ENCODE peak calls at places on chromosome 20, in four cellular contexts. M, Y, E and D are unnamed samples.

GRCh38 chr20:54382419-54382818 is 93.0 kb upstream of the DOK5 start:
- DNase-seq in E (no peak), M (no peak), Y (no peak), D (no peak)

GRCh38 chr20:62733250-62733842 is 24.7 kb downstream of the NTSR1 start:
- DNase-seq in Y (no peak), M (no peak), E (no peak), D (no peak)

GRCh38 chr20:10217517-10218410 is 866 bp upstream of the SNAP25 start:
- DNase-seq in E (peak; percentile 94), M (peak; percentile 47), Y (peak; percentile 91), D (no peak)

GRCh38 chr20:50930139-50931047 is 844 bp downstream of the ADNP start:
- DNase-seq in M (peak; percentile 36), Y (no peak), E (peak; percentile 9), D (peak; percentile 91)

GRCh38 chr20:23641936-23642751 is 4.4 kb upstream of the CST3 start:
- DNase-seq in E (no peak), Y (peak; percentile 45), M (peak; percentile 79), D (no peak)

GRCh38 chr20:50144362-50144761 is 9.2 kb downstream of the PEDS1 start:
- DNase-seq in E (peak; percentile 89), M (peak; percentile 89), Y (no peak), D (no peak)

GRCh38 chr20:44495257-44495656 is 19.6 kb downstream of the TTPAL start:
- DNase-seq in Y (no peak), M (no peak), E (peak; percentile 78), D (no peak)

GRCh38 chr20:50717974-50718761 is 13.2 kb upstream of the PARD6B start:
- DNase-seq in E (peak; percentile 40), Y (no peak), M (no peak), D (no peak)

GRCh38 chr20:32534661-32535240 is 50.4 kb downstream of the NOL4L start:
- DNase-seq in Y (no peak), E (no peak), M (no peak), D (no peak)

GRCh38 chr20:62651285-62652021 is 9.2 kb downstream of the SLCO4A1 start:
- DNase-seq in E (no peak), M (peak; percentile 88), Y (peak; percentile 64), D (peak; percentile 92)

GRCh38 chr20:23205656-23206055 is 119.5 kb upstream of the CD93 start:
- DNase-seq in M (peak; percentile 34), Y (peak; percentile 65), E (no peak), D (no peak)

GRCh38 chr20:6651016-6651415 is 116.5 kb upstream of the BMP2 start:
- DNase-seq in Y (no peak), E (no peak), M (peak; percentile 87), D (no peak)

GRCh38 chr20:33443006-33443511 is 504 bp downstream of the SNTA1 start:
- DNase-seq in M (no peak), E (no peak), Y (no peak), D (peak; percentile 88)

GRCh38 chr20:61378694-61379093 is 126.6 kb downstream of the CDH4 start:
- DNase-seq in M (no peak), Y (no peak), E (no peak), D (no peak)

GRCh38 chr20:7775072-7775471 is 165.2 kb downstream of the HAO1 start:
- DNase-seq in Y (no peak), E (no peak), M (no peak), D (no peak)

GRCh38 chr20:4999788-5000187 is 1.5 kb downstream of the SLC23A2 start:
- DNase-seq in M (no peak), E (no peak), Y (no peak), D (no peak)

GRCh38 chr20:14264869-14265268 is 72.5 kb downstream of the FLRT3 start:
- DNase-seq in E (peak; percentile 38), Y (no peak), M (no peak), D (no peak)

GRCh38 chr20:58309607-58310290 is at the start of gene RAB22A:
- DNase-seq in E (peak; percentile 83), M (peak; percentile 85), Y (peak; percentile 87), D (peak; percentile 97)
- TF ChIP-seq POLR2A in E (peak; percentile 95), M (peak; percentile 93), Y (peak; percentile 19), D (no peak)

GRCh38 chr20:52497731-52498130 is 306.2 kb upstream of the ZFP64 start:
- DNase-seq in M (no peak), Y (no peak), E (no peak), D (no peak)

GRCh38 chr20:52494244-52494643 is 302.7 kb upstream of the ZFP64 start:
- DNase-seq in M (peak; percentile 70), Y (no peak), E (peak; percentile 10), D (no peak)

GRCh38 chr20:52496191-52496590 is 304.6 kb upstream of the ZFP64 start:
- DNase-seq in Y (no peak), M (no peak), E (no peak), D (no peak)

GRCh38 chr20:52490715-52491430 is 299.3 kb upstream of the ZFP64 start:
- DNase-seq in M (no peak), E (peak; percentile 42), Y (no peak), D (no peak)

DNA sequence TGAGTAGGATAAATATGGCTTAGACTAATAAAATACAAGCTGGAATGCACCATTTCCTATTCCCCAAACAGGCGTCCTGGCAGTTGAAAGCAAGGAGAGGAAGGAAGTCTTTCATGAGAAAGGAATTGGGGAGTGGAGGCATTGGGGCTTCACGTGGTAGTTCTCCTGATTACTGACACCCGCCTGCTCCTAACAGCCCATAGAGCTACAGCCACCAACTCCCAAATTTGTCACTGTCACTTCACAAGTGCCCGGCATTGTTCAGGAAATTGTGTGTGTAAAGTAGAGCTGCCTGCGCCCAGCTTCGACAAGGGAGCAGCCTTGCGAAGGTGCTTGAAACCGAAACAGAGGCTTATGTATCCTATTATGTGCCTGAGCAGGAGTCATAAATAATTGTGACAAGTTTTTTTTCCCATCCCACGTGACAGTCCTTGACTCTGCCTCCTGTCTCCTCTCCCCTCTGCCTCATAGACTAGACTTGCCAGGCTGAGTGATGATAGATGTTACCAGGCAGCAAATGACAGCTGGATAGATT is 301.7 kb upstream of the ZFP64 start:
- DNase-seq in E (no peak), Y (no peak), M (peak; percentile 42), D (no peak)
- TF ChIP-seq POLR2A in E (no peak), Y (no peak), M (no peak), D (no peak)

GRCh38 chr20:20212675-20213096 is 155.2 kb upstream of the INSM1 start:
- DNase-seq in M (no peak), E (no peak), Y (no peak), D (no peak)
- TF ChIP-seq POLR2A in M (no peak), E (no peak), Y (no peak), D (no peak)

DNA sequence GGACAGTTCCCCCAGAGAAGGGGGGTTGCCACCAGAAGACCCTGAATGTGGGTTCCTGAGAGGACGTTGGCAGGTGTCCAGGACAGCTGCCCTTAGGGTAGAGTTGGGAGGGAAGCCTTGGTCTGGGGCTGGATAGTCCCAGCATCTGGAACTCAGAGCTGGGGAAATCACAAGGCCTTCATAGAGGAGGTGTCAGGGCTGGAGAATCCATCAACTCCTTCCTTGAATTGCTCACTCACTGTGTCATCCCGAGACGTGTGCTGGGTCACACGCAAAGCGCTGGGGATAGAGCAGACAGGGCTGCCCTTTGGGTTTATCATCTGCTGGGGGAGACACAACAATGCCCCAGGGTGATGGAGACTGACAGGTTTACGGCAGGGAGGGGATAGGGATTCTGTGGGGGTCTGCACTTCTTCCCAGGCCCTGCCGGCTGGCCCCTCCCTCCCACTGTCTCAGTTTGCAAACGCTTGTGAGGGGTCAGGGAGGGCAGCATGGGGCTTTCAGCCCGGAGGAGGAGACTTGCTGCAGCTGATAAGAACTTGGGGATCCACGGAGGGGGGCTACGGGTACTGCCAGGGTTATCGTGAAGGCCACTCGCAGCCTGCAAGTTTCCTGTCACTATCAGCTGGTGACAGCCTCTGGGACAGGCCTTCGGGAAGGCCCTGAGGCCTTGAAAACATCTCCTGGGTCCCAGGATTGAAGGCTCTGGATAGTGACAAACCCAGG is 18.6 kb downstream of the RBM38 start:
- DNase-seq in Y (peak; percentile 84), M (peak; percentile 53), E (no peak), D (peak; percentile 69)
- TF ChIP-seq POLR2A in Y (no peak), M (no peak), E (no peak), D (no peak)

DNA sequence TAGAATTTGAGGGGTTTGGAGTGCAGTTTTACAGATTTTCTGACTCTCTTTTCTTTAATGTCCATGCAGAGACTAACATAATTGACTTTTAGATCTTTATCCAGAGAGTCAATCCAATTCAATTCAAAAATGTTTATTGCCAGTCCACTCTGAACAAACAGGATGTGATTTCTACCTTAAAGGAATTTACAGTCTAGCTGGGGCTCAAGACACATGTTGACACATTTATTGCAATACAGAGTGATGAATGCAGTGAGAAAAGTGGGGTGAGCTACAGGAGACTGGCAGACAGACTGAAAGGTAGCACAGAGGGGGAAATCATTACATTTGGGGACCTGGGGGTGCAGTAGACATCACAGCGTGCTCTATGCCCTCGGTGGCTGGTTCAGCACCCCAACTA is 193.9 kb downstream of the SLC24A3 start:
- DNase-seq in E (no peak), Y (no peak), M (no peak), D (no peak)
- TF ChIP-seq POLR2A in E (no peak), Y (no peak), M (no peak), D (no peak)

DNA sequence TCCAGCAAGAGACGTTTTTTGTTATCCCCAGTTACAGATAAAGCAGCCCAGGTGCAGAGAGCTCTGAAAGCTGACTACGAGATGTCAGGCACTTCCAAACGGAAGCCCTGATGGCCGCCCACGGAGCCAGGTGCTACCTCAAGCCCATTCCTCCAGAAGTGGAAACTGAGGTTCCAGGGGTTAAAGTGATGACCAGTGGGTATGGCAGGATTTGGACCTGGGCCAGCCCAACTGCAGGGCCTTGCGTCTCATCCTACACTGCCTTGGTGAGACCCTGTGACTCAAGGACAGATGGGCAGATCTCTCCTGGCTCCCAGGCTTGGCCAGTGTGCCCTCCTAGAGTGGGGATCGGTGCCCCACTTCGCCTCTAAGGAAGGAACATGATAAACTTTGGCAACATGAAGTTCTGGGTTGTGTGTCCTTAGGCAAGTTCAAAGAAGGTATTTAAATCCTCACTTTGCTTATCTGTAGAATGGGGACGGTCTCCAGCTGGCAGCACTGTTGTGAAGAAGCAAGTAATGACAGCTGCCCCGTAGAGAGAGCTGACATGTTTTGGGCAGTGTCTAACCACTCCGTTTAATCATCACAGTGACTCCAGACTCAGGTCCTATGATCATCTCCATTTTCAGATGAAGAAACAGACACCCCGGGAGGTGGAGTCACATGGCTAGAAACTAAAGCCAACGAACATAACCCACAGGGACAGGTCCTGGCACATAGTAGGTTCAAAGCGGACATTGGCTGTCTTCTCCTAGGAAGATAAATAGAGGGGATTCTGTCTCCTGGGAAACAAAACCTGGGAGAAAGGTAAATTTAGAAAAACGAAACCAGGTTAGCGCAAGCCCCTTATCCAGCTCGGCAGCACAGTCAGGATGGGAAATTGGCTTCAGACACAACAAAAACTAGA is 34.4 kb upstream of the CDH22 start:
- DNase-seq in Y (no peak), M (no peak), E (no peak), D (no peak)
- TF ChIP-seq POLR2A in Y (no peak), M (no peak), E (no peak), D (no peak)